ENCODE peak calls at places on chromosomes 12 and 14, in five cellular contexts. Z, V, N, G and B are unnamed samples. For H3K9me3 and H3K4me1, the result is how much of the 10 kb centered on the place peaks cover.

GRCh38 chr12:116136340-116136739 is 141.2 kb downstream of the MED13L start:
- DNase-seq in Z (peak), G (peak), N (no peak), V (no peak), B (no peak)

GRCh38 chr14:76376001-76376404 is at the start of gene ESRRB:
- DNase-seq in V (no peak), Z (no peak), N (no peak), G (peak), B (no peak)

GRCh38 chr14:86858591-86858990 is 1134.4 kb downstream of the GALC start:
- DNase-seq in N (no peak), Z (no peak), V (no peak), G (no peak), B (no peak)

GRCh38 chr14:51676549-51676948 is 24.8 kb downstream of the FRMD6 start:
- DNase-seq in V (no peak), G (no peak), N (no peak), Z (no peak), B (no peak)

GRCh38 chr12:32051511-32052299 is 54.9 kb upstream of the BICD1 start:
- DNase-seq in N (no peak), G (peak), V (peak), Z (peak), B (no peak)

GRCh38 chr14:92914087-92914656 is 8.8 kb upstream of the CHGA start:
- DNase-seq in N (peak), V (no peak), Z (peak), G (peak), B (no peak)

GRCh38 chr12:19440019-19440858 is 947 bp downstream of the AEBP2 start:
- DNase-seq in V (no peak), Z (peak), N (peak), G (peak), B (peak)

GRCh38 chr14:53501361-53502320 is 348.5 kb upstream of the DDHD1 start:
- DNase-seq in G (peak), N (no peak), Z (no peak), V (no peak), B (no peak)

GRCh38 chr12:71354871-71355270 is 84.7 kb upstream of the LGR5 start:
- DNase-seq in N (no peak), G (no peak), V (no peak), Z (no peak), B (no peak)

GRCh38 chr12:1375323-1375722 is 219.1 kb downstream of the FBXL14 start:
- DNase-seq in G (no peak), N (no peak), Z (no peak), V (no peak), B (no peak)

GRCh38 chr14:93891756-93892504 is 35.2 kb upstream of the FAM181A start:
- DNase-seq in G (no peak), N (no peak), V (no peak), Z (peak), B (no peak)

GRCh38 chr14:70567791-70568190 is 32.7 kb downstream of the MED6 start:
- DNase-seq in G (peak), V (peak), N (peak), Z (peak), B (no peak)

GRCh38 chr14:53979141-53979673 is 22.6 kb upstream of the BMP4 start:
- DNase-seq in Z (no peak), G (no peak), V (no peak), N (no peak), B (no peak)

GRCh38 chr14:75374911-75375310 is 52.9 kb upstream of the JDP2 start:
- DNase-seq in V (no peak), G (no peak), Z (no peak), N (no peak), B (no peak)

GRCh38 chr14:24407608-24408325 is 9.0 kb downstream of the NYNRIN start:
- DNase-seq in V (no peak), N (no peak), Z (no peak), G (no peak), B (no peak)

GRCh38 chr12:22981711-22982110 is 356.7 kb downstream of the ETNK1 start:
- DNase-seq in G (peak), V (no peak), N (no peak), Z (no peak), B (no peak)

GRCh38 chr12:57740656-57741412 is 2.3 kb upstream of the AGAP2 start:
- DNase-seq in V (no peak), G (no peak), Z (no peak), N (peak), B (no peak)

GRCh38 chr12:68439368-68440045 is 107.3 kb upstream of the MDM1 start:
- DNase-seq in Z (no peak), N (no peak), G (no peak), V (no peak), B (no peak)

GRCh38 chr12:81078469-81079196 is 754 bp downstream of the ACSS3 start:
- DNase-seq in G (peak), V (no peak), N (no peak), Z (no peak), B (no peak)

GRCh38 chr12:1509703-1510395 is 84.5 kb downstream of the FBXL14 start:
- DNase-seq in N (no peak), Z (no peak), V (no peak), G (no peak), B (no peak)

GRCh38 chr12:88111074-88111652 is 30.7 kb downstream of the CEP290 start:
- DNase-seq in Z (peak), N (peak), G (peak), V (peak), B (no peak)

GRCh38 chr14:70971588-70971987 is 64.3 kb downstream of the PCNX1 start:
- DNase-seq in G (no peak), V (no peak), N (no peak), Z (no peak), B (no peak)

GRCh38 chr14:58747181-58747580 is 109.4 kb downstream of the DACT1 start:
- DNase-seq in G (peak), V (no peak), Z (peak), N (no peak), B (no peak)

GRCh38 chr14:32324601-32325000 is 4.5 kb upstream of the AKAP6 start:
- DNase-seq in N (no peak), G (no peak), V (no peak), Z (no peak), B (no peak)

GRCh38 chr12:16603916-16604575 is 1.9 kb downstream of the LMO3 start:
- DNase-seq in G (no peak), N (peak), Z (no peak), V (no peak), B (no peak)

GRCh38 chr12:115871714-115872113 is 405.8 kb downstream of the MED13L start:
- DNase-seq in Z (peak), G (peak), V (peak), N (peak), B (no peak)

GRCh38 chr14:29607129-29607528 is 320.5 kb downstream of the PRKD1 start:
- DNase-seq in V (no peak), N (no peak), G (no peak), Z (no peak), B (no peak)

GRCh38 chr12:129911437-129912049 is 7.7 kb upstream of the TMEM132D start:
- DNase-seq in G (no peak), N (peak), V (peak), Z (peak), B (peak)

GRCh38 chr12:102781117-102781516 is 135.9 kb downstream of the PAH start:
- DNase-seq in V (no peak), G (no peak), N (no peak), Z (no peak), B (no peak)

GRCh38 chr12:716506-716905 is 35.9 kb upstream of the WNK1 start:
- DNase-seq in Z (no peak), N (peak), G (no peak), V (no peak), B (peak)

GRCh38 chr12:82970614-82971013 is 283.9 kb downstream of the TMTC2 start:
- DNase-seq in Z (no peak), V (no peak), N (no peak), G (no peak), B (no peak)

GRCh38 chr14:28536889-28537288 is 229.7 kb upstream of the FOXG1 start:
- DNase-seq in N (no peak), Z (no peak), V (no peak), G (no peak), B (no peak)

DNA sequence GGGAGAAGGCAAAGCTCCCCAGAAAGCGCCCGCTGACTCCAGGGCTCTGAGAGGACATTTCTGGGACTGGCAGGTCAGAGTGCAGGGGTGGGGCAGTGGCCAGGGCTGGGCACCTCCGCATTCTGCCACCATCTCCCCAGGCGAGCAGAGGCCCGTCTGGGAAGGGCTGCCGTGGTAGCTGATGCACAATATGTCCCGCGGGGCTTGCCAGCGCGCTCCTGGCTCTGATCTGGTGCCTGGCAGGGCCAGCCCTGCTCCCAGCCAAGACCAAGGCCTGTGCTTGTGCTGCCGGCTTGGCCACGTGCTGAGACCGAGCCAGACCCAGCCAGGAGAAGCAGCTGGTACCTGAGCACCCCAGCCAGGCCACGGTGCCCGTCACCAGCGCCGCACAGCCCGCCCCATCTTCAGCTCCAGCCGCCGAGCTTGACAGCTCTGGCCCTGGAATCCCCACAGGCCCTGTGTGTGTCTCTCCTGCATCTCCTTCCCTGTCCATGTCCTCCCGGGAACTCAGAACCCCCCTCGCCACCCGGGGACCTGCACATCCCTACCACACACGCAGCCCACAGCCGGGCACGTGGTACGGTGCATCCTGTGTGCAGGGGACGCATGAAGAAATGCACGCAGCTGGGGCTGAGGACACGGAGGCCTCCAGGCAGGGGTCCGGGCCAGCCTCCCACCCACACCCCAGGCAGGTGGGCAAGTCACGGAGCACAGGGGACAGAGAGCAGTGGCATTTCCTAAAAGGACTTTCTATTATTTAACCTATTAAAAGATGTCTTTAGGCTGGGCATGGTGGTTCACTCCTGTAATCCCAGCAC is 68.6 kb upstream of the C14orf180 start:
- DNase-seq in N (no peak), Z (no peak), G (no peak), V (no peak), B (peak)
- H3K9me3 ChIP-seq in N (under half), Z (under half), G (under half), V (under half), B (under half)

DNA sequence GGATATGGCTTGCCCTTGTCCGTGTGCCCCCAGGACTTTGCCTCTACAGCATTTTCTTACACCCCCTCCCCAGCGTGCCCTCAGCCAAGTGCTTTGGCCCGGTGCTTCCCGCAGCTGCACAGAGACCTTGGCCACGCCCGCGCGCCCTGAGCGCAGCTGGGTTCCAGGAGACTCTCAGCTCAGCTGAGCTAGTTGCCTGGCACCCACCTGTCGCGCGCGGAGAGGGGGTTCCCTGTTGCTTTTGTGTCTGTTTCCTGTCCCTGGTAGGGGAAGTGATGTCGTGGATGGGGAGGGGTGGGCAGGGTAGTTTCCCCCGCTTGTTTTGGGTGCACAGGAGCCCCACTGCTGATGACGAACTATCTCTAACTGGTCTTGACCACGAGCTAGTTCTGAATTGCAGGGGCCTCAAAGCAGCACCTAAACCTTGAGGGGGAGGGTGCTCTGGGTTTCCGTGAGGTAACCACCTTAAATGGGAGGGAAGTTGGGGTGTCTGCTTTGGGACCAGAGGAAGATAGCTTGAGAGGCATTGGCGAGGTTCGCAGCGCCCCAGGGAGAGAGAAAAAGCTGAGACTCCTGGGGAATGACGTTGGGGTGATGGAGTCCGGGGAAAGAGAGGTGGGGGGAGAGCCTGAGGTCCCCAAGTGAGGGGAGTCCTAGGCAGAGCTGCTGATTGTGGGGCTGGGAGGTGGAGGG is 1.5 kb downstream of the DIO3 start:
- DNase-seq in N (peak), Z (no peak), V (no peak), G (no peak), B (no peak)
- H3K27ac ChIP-seq in N (peak), Z (no peak), V (no peak), G (no peak), B (no peak)

DNA sequence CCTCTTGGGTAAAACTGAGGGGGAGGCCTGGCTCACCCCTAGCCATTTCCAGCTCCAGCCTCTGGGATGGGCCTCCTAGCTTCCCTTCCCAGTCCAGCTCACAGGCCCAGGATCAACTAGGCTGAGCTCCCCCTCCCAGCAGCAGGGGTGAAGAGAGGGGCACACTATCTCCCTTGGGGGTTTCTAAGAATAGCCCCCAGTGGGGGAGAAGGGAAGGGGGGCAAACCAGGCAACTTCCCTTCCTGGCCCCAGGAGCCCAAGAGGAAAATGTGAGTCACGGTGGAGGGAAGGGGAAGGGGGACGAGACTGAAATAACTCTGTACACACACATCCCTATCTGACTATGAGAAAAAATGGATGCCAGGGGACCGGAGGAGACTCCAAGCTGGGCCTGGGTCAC is 9.0 kb downstream of the ADCY6 start:
- DNase-seq in N (no peak), Z (no peak), G (peak), V (no peak), B (peak)
- H3K4me1 ChIP-seq in N (under half), Z (under half), G (under half), V (under half), B (half or more)

DNA sequence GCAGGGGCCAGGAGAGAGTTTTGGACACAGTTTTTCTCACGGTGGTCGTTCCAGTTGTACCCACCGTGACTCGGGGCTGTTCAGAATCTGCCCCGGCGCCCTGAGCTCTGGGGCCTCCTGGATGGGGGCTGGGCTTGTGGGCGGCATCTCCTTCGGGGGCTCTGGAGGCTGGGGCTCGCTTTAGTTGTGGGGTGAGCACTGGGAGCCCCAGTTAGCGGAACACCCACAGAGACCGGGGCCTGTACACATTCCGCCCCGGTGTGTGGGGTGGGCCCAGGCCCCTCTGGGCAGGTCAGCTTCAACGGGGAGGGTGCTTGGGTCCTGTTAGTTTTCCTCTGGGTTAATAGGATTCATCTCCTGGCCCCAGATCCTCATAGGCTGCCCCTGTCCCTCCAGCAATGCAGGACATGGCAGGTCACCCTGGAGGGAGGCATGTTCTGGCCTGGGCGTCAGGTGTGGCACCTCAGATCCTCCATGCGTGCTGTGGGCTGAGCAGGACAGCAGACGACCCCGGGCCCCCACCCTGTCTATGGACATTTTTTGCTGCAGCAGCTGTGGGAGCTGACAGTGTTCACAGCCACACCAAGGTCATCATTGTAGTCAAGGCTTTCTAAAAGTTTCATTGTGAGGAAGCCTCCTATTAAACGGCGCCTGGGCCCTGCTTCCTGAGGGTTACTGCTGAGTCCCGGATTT is 393.2 kb downstream of the TMEM121 start:
- DNase-seq in V (no peak), G (no peak), Z (no peak), N (no peak), B (peak)
- H3K9me3 ChIP-seq in V (under half), G (under half), Z (under half), N (under half), B (under half)